ENCODE peak calls at places on chromosomes 6 and 20, in six cellular contexts. One of them, this sample, is unnamed. For H3K4me1, the result is how much of the 10 kb centered on the place peaks cover.

GRCh38 chr6:138031417-138031816 is 75.8 kb downstream of the PERP start:
- DNase-seq in A673: no peak
- DNase-seq in ascending aorta: no peak
- DNase-seq in HepG2: no peak
- DNase-seq in tibial nerve: no peak
- DNase-seq in naive thymus-derived CD4-positive, alpha-beta T cell: no peak
- DNase-seq in this sample: no peak

GRCh38 chr6:170147832-170148708 is 142.8 kb downstream of the DLL1 start:
- DNase-seq in HepG2: no peak
- DNase-seq in A673: no peak
- DNase-seq in naive thymus-derived CD4-positive, alpha-beta T cell: peak
- DNase-seq in ascending aorta: no peak
- DNase-seq in tibial nerve: no peak
- DNase-seq in this sample: peak

GRCh38 chr6:123962508-123962907 is 158.8 kb downstream of the NKAIN2 start:
- DNase-seq in tibial nerve: no peak
- DNase-seq in A673: no peak
- DNase-seq in HepG2: peak
- DNase-seq in naive thymus-derived CD4-positive, alpha-beta T cell: no peak
- DNase-seq in ascending aorta: no peak
- DNase-seq in this sample: no peak

GRCh38 chr6:39707962-39708683 is 17.1 kb downstream of the KIF6 start:
- DNase-seq in HepG2: no peak
- DNase-seq in A673: no peak
- DNase-seq in tibial nerve: no peak
- DNase-seq in naive thymus-derived CD4-positive, alpha-beta T cell: no peak
- DNase-seq in ascending aorta: no peak
- DNase-seq in this sample: no peak

GRCh38 chr20:58432190-58432954 is 43.3 kb downstream of the VAPB start:
- DNase-seq in naive thymus-derived CD4-positive, alpha-beta T cell: no peak
- DNase-seq in HepG2: no peak
- DNase-seq in tibial nerve: no peak
- DNase-seq in ascending aorta: no peak
- DNase-seq in A673: no peak
- DNase-seq in this sample: no peak

GRCh38 chr6:44221291-44221960 is 2.0 kb upstream of the SLC29A1 start:
- DNase-seq in HepG2: peak
- DNase-seq in tibial nerve: peak
- DNase-seq in naive thymus-derived CD4-positive, alpha-beta T cell: peak
- DNase-seq in ascending aorta: peak
- DNase-seq in A673: peak
- DNase-seq in this sample: peak

GRCh38 chr6:1584996-1585668 is 24.6 kb upstream of the FOXC1 start:
- DNase-seq in A673: no peak
- DNase-seq in HepG2: no peak
- DNase-seq in tibial nerve: no peak
- DNase-seq in naive thymus-derived CD4-positive, alpha-beta T cell: no peak
- DNase-seq in ascending aorta: no peak
- DNase-seq in this sample: no peak

GRCh38 chr6:168414696-168415095 is 26.3 kb upstream of the SMOC2 start:
- DNase-seq in naive thymus-derived CD4-positive, alpha-beta T cell: no peak
- DNase-seq in tibial nerve: no peak
- DNase-seq in A673: no peak
- DNase-seq in ascending aorta: no peak
- DNase-seq in HepG2: no peak
- DNase-seq in this sample: no peak

GRCh38 chr6:10030942-10031537 is 383.8 kb downstream of the TFAP2A start:
- DNase-seq in tibial nerve: no peak
- DNase-seq in HepG2: peak
- DNase-seq in naive thymus-derived CD4-positive, alpha-beta T cell: no peak
- DNase-seq in ascending aorta: no peak
- DNase-seq in A673: peak
- DNase-seq in this sample: no peak

DNA sequence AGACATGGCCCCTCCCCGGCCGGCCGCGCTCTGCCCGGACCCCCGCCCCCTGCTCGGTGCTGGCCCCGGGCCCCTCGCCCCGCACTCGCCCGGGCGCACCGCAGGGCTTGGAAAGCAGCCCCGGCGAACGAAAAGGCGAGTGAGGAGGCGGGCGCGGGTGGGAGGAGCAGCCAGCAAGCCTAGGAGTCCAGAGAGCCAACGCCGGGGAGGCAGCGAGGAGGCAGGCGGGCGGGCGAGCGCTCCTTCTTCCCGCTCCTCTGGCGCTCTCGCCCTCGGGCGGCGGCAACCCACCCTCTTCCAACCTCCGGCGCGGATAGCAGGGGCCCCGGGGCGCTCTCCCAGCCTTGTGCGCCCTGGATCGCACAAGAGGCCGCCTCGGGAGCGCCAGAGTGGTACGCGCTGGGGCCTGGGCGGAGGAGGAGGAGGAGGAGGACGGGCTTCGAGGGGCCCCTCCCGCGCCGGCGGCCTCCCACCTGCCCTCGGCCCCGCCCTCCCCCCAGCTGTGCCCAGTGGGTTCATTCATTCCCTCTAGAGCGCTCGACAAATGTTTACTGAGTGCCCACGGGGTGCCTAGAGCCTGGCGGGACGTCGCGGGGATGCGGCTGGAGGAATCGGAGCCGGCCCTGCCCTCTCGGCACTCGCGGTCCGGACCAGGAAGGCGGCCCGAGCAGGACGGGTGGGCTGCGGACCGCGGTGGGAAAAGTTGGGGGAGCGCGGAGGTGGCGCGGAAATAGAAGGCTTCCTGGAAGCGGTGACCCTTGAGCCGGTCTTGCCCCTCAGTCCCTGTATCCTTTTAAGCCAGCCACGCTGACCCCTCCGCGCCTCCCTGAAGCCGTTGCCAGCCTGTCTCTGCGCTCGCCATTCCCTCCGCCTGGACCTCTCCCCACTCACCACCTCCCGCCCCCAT is at the start of gene BMP7:
- DNase-seq in ascending aorta: no peak
- DNase-seq in HepG2: no peak
- DNase-seq in tibial nerve: peak
- DNase-seq in A673: peak
- DNase-seq in naive thymus-derived CD4-positive, alpha-beta T cell: no peak
- DNase-seq in this sample: no peak
- H3K27ac ChIP-seq in ascending aorta: no peak
- H3K27ac ChIP-seq in HepG2: no peak
- H3K27ac ChIP-seq in tibial nerve: peak
- H3K27ac ChIP-seq in A673: no peak
- H3K27ac ChIP-seq in naive thymus-derived CD4-positive, alpha-beta T cell: no peak
- H3K27ac ChIP-seq in this sample: no peak

GRCh38 chr20:13255356-13255755 is 34.3 kb downstream of the ISM1 start:
- DNase-seq in ascending aorta: no peak
- DNase-seq in naive thymus-derived CD4-positive, alpha-beta T cell: no peak
- DNase-seq in A673: no peak
- DNase-seq in HepG2: no peak
- DNase-seq in tibial nerve: no peak
- DNase-seq in this sample: no peak
- H3K4me3 ChIP-seq in ascending aorta: no peak
- H3K4me3 ChIP-seq in naive thymus-derived CD4-positive, alpha-beta T cell: no peak
- H3K4me3 ChIP-seq in A673: no peak
- H3K4me3 ChIP-seq in HepG2: no peak
- H3K4me3 ChIP-seq in tibial nerve: no peak
- H3K4me3 ChIP-seq in this sample: no peak

GRCh38 chr20:34040300-34041015 is 46.7 kb downstream of the RALY start:
- DNase-seq in ascending aorta: no peak
- DNase-seq in tibial nerve: no peak
- DNase-seq in HepG2: no peak
- DNase-seq in naive thymus-derived CD4-positive, alpha-beta T cell: no peak
- DNase-seq in A673: no peak
- DNase-seq in this sample: no peak
- H3K4me1 ChIP-seq in ascending aorta: under half
- H3K4me1 ChIP-seq in tibial nerve: under half
- H3K4me1 ChIP-seq in HepG2: half or more
- H3K4me1 ChIP-seq in naive thymus-derived CD4-positive, alpha-beta T cell: under half
- H3K4me1 ChIP-seq in A673: under half
- H3K4me1 ChIP-seq in this sample: half or more

GRCh38 chr6:111832833-111833418 is 40.3 kb downstream of the FYN start:
- DNase-seq in ascending aorta: no peak
- DNase-seq in HepG2: no peak
- DNase-seq in naive thymus-derived CD4-positive, alpha-beta T cell: no peak
- DNase-seq in A673: no peak
- DNase-seq in tibial nerve: no peak
- DNase-seq in this sample: no peak
- H3K27ac ChIP-seq in ascending aorta: peak
- H3K27ac ChIP-seq in HepG2: no peak
- H3K27ac ChIP-seq in naive thymus-derived CD4-positive, alpha-beta T cell: peak
- H3K27ac ChIP-seq in A673: no peak
- H3K27ac ChIP-seq in tibial nerve: peak
- H3K27ac ChIP-seq in this sample: no peak

DNA sequence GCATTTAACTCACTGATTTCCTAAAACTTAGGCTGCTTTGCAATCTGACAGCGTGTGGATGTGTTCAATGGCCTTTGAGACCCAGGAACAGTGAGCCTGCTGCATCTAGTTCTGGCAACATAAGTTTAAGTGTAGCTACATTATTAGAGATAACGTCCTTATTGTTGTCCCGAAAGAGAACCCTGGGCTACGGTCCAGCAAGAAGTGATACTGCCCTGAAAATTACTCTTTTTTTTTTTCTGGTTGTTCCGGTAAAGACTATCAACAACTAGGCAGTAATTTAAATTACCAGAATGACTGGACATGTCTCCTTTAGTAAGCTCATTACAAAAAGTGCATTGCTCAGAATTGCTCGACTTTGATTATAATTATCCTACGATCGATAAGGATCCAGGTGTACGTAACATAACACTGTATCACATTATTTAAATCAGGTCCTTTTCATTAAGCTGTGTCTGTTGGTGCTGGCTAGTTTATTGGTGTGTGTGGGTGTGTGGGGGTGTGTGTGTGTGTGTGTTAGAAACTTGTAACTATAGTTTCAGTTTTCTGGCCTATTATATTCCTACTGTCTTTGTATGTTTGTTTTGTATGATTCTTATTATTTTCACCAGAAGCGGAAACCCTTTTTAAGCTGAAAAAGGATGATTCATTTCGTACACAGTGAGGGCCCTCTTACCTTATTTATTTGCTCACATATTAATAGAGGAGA is 3.0 kb downstream of the TSHZ2 start:
- DNase-seq in A673: no peak
- DNase-seq in ascending aorta: no peak
- DNase-seq in naive thymus-derived CD4-positive, alpha-beta T cell: no peak
- DNase-seq in tibial nerve: no peak
- DNase-seq in HepG2: no peak
- DNase-seq in this sample: no peak
- H3K4me3 ChIP-seq in A673: peak
- H3K4me3 ChIP-seq in ascending aorta: peak
- H3K4me3 ChIP-seq in naive thymus-derived CD4-positive, alpha-beta T cell: peak
- H3K4me3 ChIP-seq in tibial nerve: peak
- H3K4me3 ChIP-seq in HepG2: no peak
- H3K4me3 ChIP-seq in this sample: peak